ENCODE peak calls at places on chromosomes 13 and 19, in five cellular contexts. A is heart right ventricle, I is heart left ventricle, X is tibial artery, N is body of pancreas. R is an unnamed sample.

GRCh38 chr13:74272826-74273225 is 138.6 kb upstream of the KLF12 start:
- DNase-seq in X (no peak), I (no peak), N (no peak), A (no peak), R (no peak)

GRCh38 chr19:10742494-10742893 is 24.6 kb downstream of the DNM2 start:
- DNase-seq in N (no peak), I (no peak), X (no peak), A (no peak), R (no peak)

GRCh38 chr19:19458110-19458816 is 52.8 kb downstream of the GATAD2A start:
- DNase-seq in X (no peak), N (no peak), A (no peak), I (no peak), R (no peak)

GRCh38 chr13:70905035-70905434 is 796.8 kb upstream of the KLHL1 start:
- DNase-seq in I (no peak), A (no peak), N (no peak), X (no peak), R (no peak)

GRCh38 chr19:12156254-12157058 is at the start of gene ZNF625:
- DNase-seq in X (peak; percentile 94), I (peak; percentile 90), N (peak; percentile 84), A (peak; percentile 92), R (peak; percentile 81)

GRCh38 chr13:67951431-67951830 is 721.3 kb upstream of the PCDH9 start:
- DNase-seq in X (no peak), N (no peak), I (no peak), A (no peak), R (no peak)

GRCh38 chr19:39927524-39928356 is 6.7 kb downstream of the FCGBP start:
- DNase-seq in X (peak; percentile 47), A (no peak), I (no peak), N (no peak), R (no peak)

GRCh38 chr19:33231511-33231910 is 5.9 kb upstream of the SLC7A10 start:
- DNase-seq in N (no peak), A (no peak), X (no peak), I (no peak), R (no peak)

GRCh38 chr13:83882626-83882959 is 319 bp upstream of the SLITRK1 start:
- DNase-seq in A (no peak), N (no peak), X (no peak), I (no peak), R (no peak)

GRCh38 chr13:39251340-39251739 is 213.1 kb downstream of the NHLRC3 start:
- DNase-seq in N (no peak), A (no peak), I (no peak), X (no peak), R (no peak)

GRCh38 chr13:99859178-99860177 is 112.1 kb downstream of the ZIC5 start:
- DNase-seq in I (no peak), A (no peak), X (no peak), N (no peak), R (no peak)

GRCh38 chr13:50543767-50544166 is 299.7 kb downstream of the DLEU7 start:
- DNase-seq in I (no peak), N (no peak), X (no peak), A (no peak), R (peak; percentile 52)

GRCh38 chr13:33053397-33054066 is 37.3 kb downstream of the KL start:
- DNase-seq in A (no peak), N (no peak), X (no peak), I (no peak), R (no peak)

GRCh38 chr19:1214862-1215731 is 9.5 kb downstream of the STK11 start:
- DNase-seq in I (peak; percentile 74), N (peak; percentile 67), X (peak; percentile 95), A (peak; percentile 74), R (peak; percentile 80)

GRCh38 chr13:96751089-96751488 is 243.2 kb downstream of the OXGR1 start:
- DNase-seq in N (no peak), I (no peak), X (no peak), A (no peak), R (no peak)

GRCh38 chr19:45403781-45404556 is 900 bp downstream of the PPP1R13L start:
- DNase-seq in N (peak; percentile 76), I (peak; percentile 70), X (no peak), A (peak; percentile 68), R (peak; percentile 47)

GRCh38 chr19:5628470-5628869 is 5.6 kb downstream of the SAFB start:
- DNase-seq in N (no peak), I (no peak), A (no peak), X (no peak), R (no peak)

GRCh38 chr19:1495051-1495798 is 4.2 kb downstream of the REEP6 start:
- DNase-seq in N (no peak), I (no peak), X (no peak), A (no peak), R (no peak)

GRCh38 chr13:110354715-110355473 is 47.8 kb downstream of the COL4A2 start:
- DNase-seq in N (no peak), X (peak; percentile 57), A (no peak), I (no peak), R (no peak)

GRCh38 chr13:110301083-110301482 is 5.9 kb downstream of the COL4A1 start:
- DNase-seq in X (no peak), A (no peak), N (no peak), I (peak; percentile 16), R (no peak)

GRCh38 chr13:43573787-43574562 is 212.8 kb downstream of the ENOX1 start:
- DNase-seq in I (no peak), N (no peak), A (no peak), X (no peak), R (no peak)

GRCh38 chr13:45879666-45880065 is 28.1 kb upstream of the SIAH3 start:
- DNase-seq in I (peak; percentile 43), X (no peak), N (no peak), A (peak; percentile 47), R (peak; percentile 70)

GRCh38 chr13:40306817-40307216 is 359.6 kb downstream of the FOXO1 start:
- DNase-seq in X (no peak), N (no peak), A (no peak), I (no peak), R (no peak)

GRCh38 chr13:33348366-33348765 is 62.8 kb upstream of the STARD13 start:
- DNase-seq in N (no peak), A (no peak), I (no peak), X (no peak), R (no peak)

GRCh38 chr19:53927745-53928144 is 18.7 kb downstream of the CACNG7 start:
- DNase-seq in X (no peak), A (peak; percentile 48), N (peak; percentile 30), I (peak; percentile 42), R (no peak)

GRCh38 chr13:43286769-43287168 is 263.4 kb downstream of the DNAJC15 start:
- DNase-seq in N (no peak), A (no peak), I (no peak), X (no peak), R (no peak)

GRCh38 chr13:37289212-37289935 is 183.9 kb upstream of the CSNK1A1L start:
- DNase-seq in N (no peak), X (no peak), A (no peak), I (no peak), R (no peak)

GRCh38 chr13:37293295-37293694 is 187.8 kb upstream of the CSNK1A1L start:
- DNase-seq in X (no peak), N (no peak), A (no peak), I (no peak), R (no peak)

GRCh38 chr13:37290691-37291090 is 185.2 kb upstream of the CSNK1A1L start:
- DNase-seq in X (no peak), A (no peak), I (no peak), N (no peak), R (no peak)

DNA sequence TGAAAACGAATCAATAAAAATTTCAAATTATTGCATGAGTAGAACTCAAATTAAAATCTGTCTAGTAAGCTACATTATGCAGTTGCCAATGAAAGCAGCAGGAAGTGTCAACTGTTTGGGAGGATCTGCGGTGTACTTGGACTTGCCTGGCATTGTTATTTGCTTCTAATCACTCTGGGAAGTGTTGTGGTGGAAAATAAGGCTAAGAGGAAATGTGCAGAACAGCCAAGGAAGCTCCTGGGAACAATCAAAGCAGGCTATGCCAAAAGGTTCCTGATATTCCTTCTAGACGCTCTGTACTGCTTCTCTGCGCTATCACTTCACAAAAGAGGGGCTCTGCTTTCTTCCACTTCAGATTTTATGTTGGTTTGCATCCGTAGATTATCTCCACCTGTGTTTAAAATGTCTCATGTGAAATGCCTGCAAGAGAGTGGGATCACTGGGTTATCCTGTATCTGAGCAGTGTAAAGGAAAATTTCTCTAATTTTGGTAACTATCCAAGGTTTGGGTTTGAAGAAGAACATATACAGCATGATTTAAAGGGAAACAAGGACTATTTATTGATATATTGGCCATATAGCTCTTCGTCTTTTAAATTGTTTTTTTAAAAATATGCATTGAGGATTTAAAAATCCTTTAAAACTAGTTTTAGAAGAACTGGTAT is 182.7 kb upstream of the CSNK1A1L start:
- DNase-seq in I (no peak), X (no peak), A (peak; percentile 21), N (no peak), R (no peak)
- H3K27ac ChIP-seq in I (no peak overlapping the region), X (no peak overlapping the region), A (peak overlapping the region; percentile 38), N (no peak overlapping the region), R (no peak overlapping the region)

GRCh38 chr19:38901683-38902082 is 1.9 kb downstream of the NFKBIB start:
- DNase-seq in A (no peak), I (no peak), N (no peak), X (no peak), R (no peak)

GRCh38 chr19:38900220-38900629 is 456 bp downstream of the NFKBIB start:
- DNase-seq in A (no peak), N (no peak), X (no peak), I (no peak), R (no peak)

GRCh38 chr19:38898788-38899446 is 501 bp downstream of the SIRT2 start:
- DNase-seq in N (no peak), X (no peak), I (no peak), A (no peak), R (no peak)

GRCh38 chr19:38899447-38900219 is at the start of the genes NFKBIB and SIRT2:
- DNase-seq in A (peak; percentile 100), X (peak; percentile 100), I (peak; percentile 100), N (peak; percentile 100), R (peak; percentile 100)

DNA sequence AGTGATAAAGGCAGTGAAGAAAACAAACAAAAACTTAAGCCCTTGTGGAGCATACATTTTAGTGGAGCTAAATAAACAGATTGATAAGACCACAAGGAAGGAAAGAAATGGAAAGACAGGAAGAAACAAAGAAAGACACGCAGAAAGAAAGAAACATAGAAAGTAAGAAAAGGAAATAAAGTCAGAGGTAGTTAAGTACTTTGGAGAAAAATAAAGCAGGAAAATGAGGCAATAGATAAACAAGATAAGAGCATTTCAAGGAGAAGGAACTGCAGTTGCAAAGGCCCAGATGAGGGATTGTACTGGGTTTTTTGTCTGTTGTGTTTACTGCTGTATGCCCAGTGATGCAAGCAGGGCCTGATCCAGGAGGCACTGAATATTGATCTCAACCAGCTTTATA is 1.0 kb downstream of the NFKBIB start:
- DNase-seq in I (no peak), N (no peak), A (no peak), X (no peak), R (no peak)
- H3K27ac ChIP-seq in I (no peak overlapping the region), N (no peak overlapping the region), A (no peak overlapping the region), X (peak overlapping the region; percentile 82), R (peak overlapping the region; percentile 96)

DNA sequence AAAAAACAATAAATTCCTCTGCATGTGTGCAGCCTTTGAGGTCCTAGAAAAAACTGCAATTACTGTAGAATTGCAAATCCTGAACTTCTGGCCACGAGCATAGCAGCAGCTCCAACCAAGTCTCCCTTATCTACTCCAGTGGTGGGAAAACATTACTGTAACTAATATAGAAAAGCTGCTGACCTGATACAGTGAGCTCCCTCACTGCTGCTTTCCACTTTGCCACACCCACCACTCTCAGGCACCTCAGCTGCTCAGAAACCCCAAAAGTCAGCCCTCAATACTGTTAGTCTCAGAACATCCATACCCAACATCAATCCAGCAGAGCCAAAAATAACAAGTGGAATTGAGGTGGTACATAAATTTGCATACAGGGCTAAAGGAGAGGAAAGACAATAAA is 192.5 kb downstream of the POU4F1 start:
- DNase-seq in A (no peak), X (no peak), I (no peak), N (no peak), R (no peak)
- H3K27ac ChIP-seq in A (no peak overlapping the region), X (no peak overlapping the region), I (no peak overlapping the region), N (no peak overlapping the region), R (no peak overlapping the region)

GRCh38 chr19:41322451-41322850 is 12.5 kb downstream of the CCDC97 start:
- DNase-seq in N (no peak), I (no peak), A (no peak), X (no peak), R (peak; percentile 53)
- H3K27ac ChIP-seq in N (no peak overlapping the region), I (peak overlapping the region; percentile 93), A (peak overlapping the region; percentile 92), X (peak overlapping the region; percentile 89), R (peak overlapping the region; percentile 72)